ENCODE peak calls at places on chromosomes 4 and X, in ten cellular contexts. One of them, this sample, is unnamed. For H3K79me2, the result is how much of the 10 kb centered on the place peaks cover.

GRCh38 chrX:147315493-147315892 is 500.9 kb upstream of the CXorf51A start:
- DNase-seq in astrocyte: no peak
- DNase-seq in PC-3: no peak
- DNase-seq in GM23248: no peak
- DNase-seq in hepatocyte: no peak
- DNase-seq in fibroblast of lung: no peak
- DNase-seq in neural progenitor cell: no peak
- DNase-seq in HepG2: no peak
- DNase-seq in Karpas-422: no peak
- DNase-seq in endothelial cell of umbilical vein: no peak
- DNase-seq in this sample: no peak

GRCh38 chrX:111100191-111100590 is 4.2 kb downstream of the PAK3 start:
- DNase-seq in GM23248: peak
- DNase-seq in endothelial cell of umbilical vein: no peak
- DNase-seq in PC-3: peak
- DNase-seq in HepG2: peak
- DNase-seq in neural progenitor cell: peak
- DNase-seq in fibroblast of lung: peak
- DNase-seq in astrocyte: no peak
- DNase-seq in hepatocyte: peak
- DNase-seq in Karpas-422: peak
- DNase-seq in this sample: no peak

GRCh38 chr4:5459236-5459635 is 249.1 kb downstream of the EVC2 start:
- DNase-seq in neural progenitor cell: no peak
- DNase-seq in hepatocyte: no peak
- DNase-seq in GM23248: no peak
- DNase-seq in HepG2: no peak
- DNase-seq in PC-3: no peak
- DNase-seq in astrocyte: no peak
- DNase-seq in Karpas-422: peak
- DNase-seq in fibroblast of lung: no peak
- DNase-seq in endothelial cell of umbilical vein: no peak
- DNase-seq in this sample: no peak

GRCh38 chrX:96311366-96311765 is 373.3 kb upstream of the DIAPH2 start:
- DNase-seq in astrocyte: no peak
- DNase-seq in PC-3: no peak
- DNase-seq in neural progenitor cell: no peak
- DNase-seq in endothelial cell of umbilical vein: no peak
- DNase-seq in fibroblast of lung: no peak
- DNase-seq in HepG2: no peak
- DNase-seq in Karpas-422: no peak
- DNase-seq in hepatocyte: no peak
- DNase-seq in GM23248: no peak
- DNase-seq in this sample: no peak

GRCh38 chr4:13933163-13933562 is 305.6 kb upstream of the BOD1L1 start:
- DNase-seq in astrocyte: peak
- DNase-seq in Karpas-422: no peak
- DNase-seq in GM23248: peak
- DNase-seq in HepG2: no peak
- DNase-seq in fibroblast of lung: peak
- DNase-seq in endothelial cell of umbilical vein: no peak
- DNase-seq in PC-3: no peak
- DNase-seq in neural progenitor cell: no peak
- DNase-seq in hepatocyte: peak
- DNase-seq in this sample: no peak

GRCh38 chr4:56139241-56139827 is 190.6 kb downstream of the CEP135 start:
- DNase-seq in endothelial cell of umbilical vein: no peak
- DNase-seq in neural progenitor cell: no peak
- DNase-seq in HepG2: no peak
- DNase-seq in hepatocyte: no peak
- DNase-seq in Karpas-422: no peak
- DNase-seq in fibroblast of lung: no peak
- DNase-seq in astrocyte: no peak
- DNase-seq in PC-3: no peak
- DNase-seq in GM23248: peak
- DNase-seq in this sample: no peak

GRCh38 chr4:6221851-6222760 is 21.8 kb upstream of the JAKMIP1 start:
- DNase-seq in Karpas-422: no peak
- DNase-seq in HepG2: no peak
- DNase-seq in fibroblast of lung: no peak
- DNase-seq in hepatocyte: peak
- DNase-seq in neural progenitor cell: peak
- DNase-seq in endothelial cell of umbilical vein: no peak
- DNase-seq in GM23248: peak
- DNase-seq in PC-3: no peak
- DNase-seq in astrocyte: no peak
- DNase-seq in this sample: no peak

GRCh38 chr4:97910005-97910404 is 233.3 kb downstream of the STPG2 start:
- DNase-seq in astrocyte: no peak
- DNase-seq in endothelial cell of umbilical vein: no peak
- DNase-seq in PC-3: peak
- DNase-seq in HepG2: no peak
- DNase-seq in fibroblast of lung: no peak
- DNase-seq in GM23248: no peak
- DNase-seq in hepatocyte: peak
- DNase-seq in neural progenitor cell: peak
- DNase-seq in Karpas-422: no peak
- DNase-seq in this sample: no peak

GRCh38 chr4:128385683-128386304 is 98.2 kb upstream of the PGRMC2 start:
- DNase-seq in PC-3: peak
- DNase-seq in Karpas-422: peak
- DNase-seq in hepatocyte: no peak
- DNase-seq in endothelial cell of umbilical vein: peak
- DNase-seq in astrocyte: peak
- DNase-seq in neural progenitor cell: no peak
- DNase-seq in HepG2: peak
- DNase-seq in fibroblast of lung: peak
- DNase-seq in GM23248: peak
- DNase-seq in this sample: no peak

GRCh38 chr4:168639914-168640313 is 143.1 kb downstream of the PALLD start:
- DNase-seq in neural progenitor cell: no peak
- DNase-seq in PC-3: no peak
- DNase-seq in fibroblast of lung: no peak
- DNase-seq in Karpas-422: no peak
- DNase-seq in GM23248: no peak
- DNase-seq in HepG2: no peak
- DNase-seq in hepatocyte: no peak
- DNase-seq in astrocyte: no peak
- DNase-seq in endothelial cell of umbilical vein: no peak
- DNase-seq in this sample: no peak

GRCh38 chr4:168641811-168642140 is 144.9 kb downstream of the PALLD start:
- DNase-seq in Karpas-422: no peak
- DNase-seq in HepG2: no peak
- DNase-seq in endothelial cell of umbilical vein: no peak
- DNase-seq in hepatocyte: no peak
- DNase-seq in GM23248: no peak
- DNase-seq in neural progenitor cell: no peak
- DNase-seq in fibroblast of lung: no peak
- DNase-seq in astrocyte: no peak
- DNase-seq in PC-3: no peak
- DNase-seq in this sample: no peak

GRCh38 chr4:168636506-168637176 is 139.8 kb downstream of the PALLD start:
- DNase-seq in hepatocyte: no peak
- DNase-seq in endothelial cell of umbilical vein: peak
- DNase-seq in neural progenitor cell: no peak
- DNase-seq in fibroblast of lung: peak
- DNase-seq in Karpas-422: no peak
- DNase-seq in GM23248: peak
- DNase-seq in HepG2: no peak
- DNase-seq in astrocyte: peak
- DNase-seq in PC-3: peak
- DNase-seq in this sample: peak

GRCh38 chr4:168636040-168636439 is 139.2 kb downstream of the PALLD start:
- DNase-seq in GM23248: peak
- DNase-seq in HepG2: no peak
- DNase-seq in astrocyte: no peak
- DNase-seq in endothelial cell of umbilical vein: no peak
- DNase-seq in Karpas-422: no peak
- DNase-seq in hepatocyte: no peak
- DNase-seq in PC-3: no peak
- DNase-seq in fibroblast of lung: no peak
- DNase-seq in neural progenitor cell: no peak
- DNase-seq in this sample: no peak

DNA sequence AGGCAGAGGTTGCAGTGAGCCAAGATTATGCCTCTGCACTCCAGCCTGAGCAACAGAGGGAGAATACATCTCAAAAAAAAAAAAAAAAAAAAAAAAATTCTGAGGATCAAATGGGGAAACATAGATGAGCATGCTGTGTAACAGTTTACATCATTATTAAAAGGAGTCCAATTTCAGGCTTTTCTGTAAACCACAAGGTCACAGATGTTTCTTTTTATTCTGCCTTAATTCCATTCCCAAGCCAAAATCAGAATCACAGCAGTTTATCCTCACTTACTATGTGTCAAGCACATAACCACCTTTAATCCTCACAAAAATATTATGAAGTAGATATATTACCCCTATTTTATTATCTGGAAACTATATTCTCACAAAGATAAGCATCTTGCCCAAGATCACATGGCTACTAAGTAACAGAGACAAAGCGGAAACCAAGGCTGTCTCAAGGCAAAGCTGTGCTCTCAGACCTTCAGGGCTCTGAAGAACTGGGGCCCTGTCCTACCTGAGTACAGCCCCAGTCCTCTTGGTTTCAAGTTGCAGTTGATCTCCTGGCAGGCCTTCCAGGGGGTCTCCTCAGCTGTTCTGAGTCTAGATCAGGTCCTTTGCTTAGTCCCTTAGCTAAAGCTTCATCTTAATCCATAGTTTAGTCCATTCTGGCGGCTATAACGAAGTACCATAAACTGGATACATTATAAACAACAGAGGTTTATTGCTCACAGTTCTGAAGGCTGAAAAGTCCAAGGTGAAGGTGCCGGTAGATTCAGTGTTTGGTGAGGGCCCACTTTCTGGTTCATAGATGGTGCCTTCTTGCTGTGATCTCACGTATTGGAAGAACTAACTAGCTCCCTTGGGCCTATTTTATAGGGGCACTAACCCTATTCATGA is 141.3 kb downstream of the PALLD start:
- DNase-seq in PC-3: no peak
- DNase-seq in Karpas-422: no peak
- DNase-seq in fibroblast of lung: peak
- DNase-seq in neural progenitor cell: no peak
- DNase-seq in HepG2: no peak
- DNase-seq in endothelial cell of umbilical vein: no peak
- DNase-seq in GM23248: peak
- DNase-seq in hepatocyte: no peak
- DNase-seq in astrocyte: peak
- DNase-seq in this sample: no peak
- H3K79me2 ChIP-seq in PC-3: half or more
- H3K79me2 ChIP-seq in Karpas-422: under half
- H3K79me2 ChIP-seq in fibroblast of lung: under half
- H3K79me2 ChIP-seq in neural progenitor cell: half or more
- H3K79me2 ChIP-seq in HepG2: under half
- H3K79me2 ChIP-seq in endothelial cell of umbilical vein: under half
- H3K79me2 ChIP-seq in GM23248: under half
- H3K79me2 ChIP-seq in hepatocyte: under half
- H3K79me2 ChIP-seq in astrocyte: half or more
- H3K79me2 ChIP-seq in this sample: under half

GRCh38 chr4:41362647-41363383 is 106.1 kb downstream of the UCHL1 start:
- DNase-seq in HepG2: no peak
- DNase-seq in hepatocyte: no peak
- DNase-seq in neural progenitor cell: peak
- DNase-seq in GM23248: peak
- DNase-seq in fibroblast of lung: no peak
- DNase-seq in Karpas-422: no peak
- DNase-seq in PC-3: no peak
- DNase-seq in astrocyte: no peak
- DNase-seq in endothelial cell of umbilical vein: no peak
- DNase-seq in this sample: no peak
- H3K4me3 ChIP-seq in HepG2: no peak
- H3K4me3 ChIP-seq in hepatocyte: no peak
- H3K4me3 ChIP-seq in neural progenitor cell: peak
- H3K4me3 ChIP-seq in GM23248: peak
- H3K4me3 ChIP-seq in fibroblast of lung: no peak
- H3K4me3 ChIP-seq in Karpas-422: no peak
- H3K4me3 ChIP-seq in PC-3: peak
- H3K4me3 ChIP-seq in astrocyte: no peak
- H3K4me3 ChIP-seq in endothelial cell of umbilical vein: no peak
- H3K4me3 ChIP-seq in this sample: peak

DNA sequence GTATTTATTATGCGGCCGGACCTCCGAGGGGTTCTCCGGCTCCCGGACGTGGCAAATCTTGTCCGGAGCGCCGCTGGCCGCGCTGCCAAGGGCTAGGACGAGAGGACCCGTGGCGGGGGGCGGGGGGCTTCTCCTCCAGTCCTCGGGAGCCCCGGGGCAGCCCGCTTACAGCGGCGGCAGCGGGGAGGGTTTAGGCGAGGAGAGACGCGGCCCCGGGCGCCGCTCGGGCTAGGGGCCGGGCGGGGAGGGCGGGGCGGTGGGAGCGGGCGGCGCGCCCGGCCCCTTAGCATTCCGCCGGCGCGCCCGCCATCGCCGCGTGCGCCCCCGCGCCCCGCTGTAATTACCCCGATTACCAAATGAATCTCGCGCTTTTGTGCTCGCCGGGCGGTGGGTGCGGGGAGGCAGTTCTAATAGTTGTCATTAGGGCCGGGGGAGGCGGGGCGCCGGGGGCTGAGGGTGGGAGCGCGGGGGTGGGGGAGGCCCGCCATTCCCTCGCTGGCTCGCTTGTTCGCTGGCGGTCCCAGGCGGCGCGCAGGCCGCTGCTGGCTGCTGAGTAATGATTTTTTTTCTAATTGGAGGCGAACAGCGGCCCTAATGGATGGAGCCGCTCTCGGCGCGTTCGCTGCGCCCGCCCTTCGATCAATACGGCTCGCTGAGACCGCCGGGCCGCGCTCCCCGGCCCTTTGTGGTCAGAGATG is 276.6 kb downstream of the BCOR start:
- DNase-seq in PC-3: no peak
- DNase-seq in endothelial cell of umbilical vein: peak
- DNase-seq in Karpas-422: no peak
- DNase-seq in fibroblast of lung: peak
- DNase-seq in astrocyte: peak
- DNase-seq in hepatocyte: peak
- DNase-seq in GM23248: peak
- DNase-seq in HepG2: no peak
- DNase-seq in neural progenitor cell: peak
- DNase-seq in this sample: no peak
- H3K27ac ChIP-seq in PC-3: no peak
- H3K27ac ChIP-seq in endothelial cell of umbilical vein: no peak
- H3K27ac ChIP-seq in Karpas-422: no peak
- H3K27ac ChIP-seq in fibroblast of lung: no peak
- H3K27ac ChIP-seq in astrocyte: no peak
- H3K27ac ChIP-seq in hepatocyte: peak
- H3K27ac ChIP-seq in GM23248: no peak
- H3K27ac ChIP-seq in HepG2: no peak
- H3K27ac ChIP-seq in neural progenitor cell: peak
- H3K27ac ChIP-seq in this sample: no peak

DNA sequence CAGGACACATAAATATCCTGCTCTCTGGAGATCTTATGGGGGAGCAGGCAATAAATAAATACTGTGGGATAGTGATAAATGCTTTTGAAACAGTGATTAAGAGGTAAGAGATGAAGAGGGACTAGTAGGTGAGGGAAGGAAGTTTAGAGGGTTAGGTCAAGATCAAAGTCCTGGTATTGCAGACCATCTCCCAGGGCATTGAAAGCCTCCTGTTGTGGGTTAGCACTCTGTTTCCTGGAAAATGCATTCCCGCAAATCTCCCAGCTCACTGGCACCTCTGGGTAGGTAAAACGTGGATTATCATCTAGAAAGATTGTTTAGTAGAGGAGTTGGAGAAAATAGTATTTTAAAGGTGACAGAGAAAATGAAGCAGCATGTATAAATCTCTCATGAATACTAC is 2.2 kb downstream of the SNX25 start:
- DNase-seq in neural progenitor cell: no peak
- DNase-seq in hepatocyte: no peak
- DNase-seq in Karpas-422: no peak
- DNase-seq in PC-3: no peak
- DNase-seq in HepG2: peak
- DNase-seq in endothelial cell of umbilical vein: no peak
- DNase-seq in GM23248: no peak
- DNase-seq in astrocyte: no peak
- DNase-seq in fibroblast of lung: no peak
- DNase-seq in this sample: no peak
- H3K79me2 ChIP-seq in neural progenitor cell: half or more
- H3K79me2 ChIP-seq in hepatocyte: under half
- H3K79me2 ChIP-seq in Karpas-422: half or more
- H3K79me2 ChIP-seq in PC-3: under half
- H3K79me2 ChIP-seq in HepG2: half or more
- H3K79me2 ChIP-seq in endothelial cell of umbilical vein: half or more
- H3K79me2 ChIP-seq in GM23248: half or more
- H3K79me2 ChIP-seq in astrocyte: half or more
- H3K79me2 ChIP-seq in fibroblast of lung: under half
- H3K79me2 ChIP-seq in this sample: under half

This sample was measured in PC-9.